ENCODE peak calls at places on chromosomes 2 and 18, in five cellular contexts. N is K562, C is HepG2, M is upper lobe of left lung, X is GM12878. L is an unnamed sample. For H3K4me1, the result is how much of the 10 kb centered on the place peaks cover.

GRCh38 chr2:120934891-120935338 is 199.2 kb downstream of the GLI2 start:
- ATAC-seq in N (peak), C (peak), M (peak), X (no peak), L (peak)

GRCh38 chr2:150142561-150142960 is 344.9 kb downstream of the RND3 start:
- ATAC-seq in N (no peak), C (no peak), M (no peak), X (no peak), L (no peak)

GRCh38 chr18:58638446-58638845 is 9.6 kb upstream of the ALPK2 start:
- ATAC-seq in N (no peak), C (no peak), M (no peak), X (peak), L (no peak)

GRCh38 chr18:79645291-79645983 is 34.2 kb upstream of the CTDP1 start:
- ATAC-seq in N (no peak), C (no peak), M (no peak), X (no peak), L (no peak)

GRCh38 chr2:207746131-207746530 is 23.6 kb downstream of the FZD5 start:
- ATAC-seq in N (peak), C (peak), M (peak), X (peak), L (peak)

GRCh38 chr18:50207722-50208121 is 12.8 kb upstream of the MYO5B start:
- ATAC-seq in N (no peak), C (peak), M (no peak), X (no peak), L (no peak)

GRCh38 chr18:55778731-55779460 is 190.9 kb upstream of the TCF4 start:
- ATAC-seq in N (no peak), C (no peak), M (peak), X (no peak), L (peak)

GRCh38 chr2:101806123-101806522 is 108.6 kb downstream of the MAP4K4 start:
- ATAC-seq in N (peak), C (no peak), M (peak), X (peak), L (no peak)

GRCh38 chr2:186423481-186423880 is 62.6 kb upstream of the ZC3H15 start:
- ATAC-seq in N (no peak), C (no peak), M (no peak), X (no peak), L (no peak)

GRCh38 chr2:42761554-42761953 is 2.4 kb downstream of the OXER1 start:
- ATAC-seq in N (peak), C (peak), M (no peak), X (no peak), L (no peak)

GRCh38 chr2:151861171-151861570 is 33.0 kb upstream of the ARL5A start:
- ATAC-seq in N (no peak), C (no peak), M (no peak), X (no peak), L (no peak)

GRCh38 chr2:237901932-237902846 is 42.8 kb downstream of the RAMP1 start:
- ATAC-seq in N (peak), C (peak), M (no peak), X (no peak), L (no peak)

GRCh38 chr2:54767921-54768320 is 44.5 kb downstream of the EML6 start:
- ATAC-seq in N (no peak), C (no peak), M (no peak), X (peak), L (no peak)

GRCh38 chr2:140863713-140864112 is 1267.1 kb downstream of the LRP1B start:
- ATAC-seq in N (no peak), C (peak), M (peak), X (peak), L (no peak)

GRCh38 chr2:11405599-11406491 is 60.1 kb downstream of the E2F6 start:
- ATAC-seq in N (no peak), C (no peak), M (no peak), X (no peak), L (no peak)

DNA sequence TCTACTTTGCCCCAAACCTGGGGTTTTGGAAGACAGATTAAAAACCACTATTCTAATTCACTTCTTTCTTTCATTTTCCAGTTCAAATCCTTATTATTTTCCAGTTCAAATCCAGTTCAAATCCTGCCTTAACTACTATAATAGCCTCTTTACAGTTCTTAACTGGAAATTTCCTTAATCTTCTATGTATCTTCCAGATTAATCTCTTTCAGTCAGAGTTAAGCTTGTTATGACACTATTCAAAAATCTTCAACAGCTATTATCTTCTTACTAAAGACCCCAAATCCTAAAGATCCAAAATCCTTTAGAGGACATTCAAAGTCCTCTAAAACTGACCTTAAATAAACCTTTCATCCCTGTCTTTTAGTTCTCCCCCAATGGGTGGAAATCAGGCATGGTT is 30.1 kb downstream of the EIF2AK3 start:
- ATAC-seq in N (no peak), C (no peak), M (no peak), X (no peak), L (no peak)
- TF ChIP-seq POLR2AphosphoS5 in N (no peak), C (no peak), M (no peak), X (no peak), L (no peak)

GRCh38 chr2:241560883-241561474 is 2.4 kb downstream of the BOK start:
- ATAC-seq in N (no peak), C (peak), M (no peak), X (no peak), L (no peak)
- H3K4me1 ChIP-seq in N (half or more), C (under half), M (under half), X (under half), L (half or more)

GRCh38 chr2:180910831-180911665 is 69.4 kb upstream of the UBE2E3 start:
- ATAC-seq in N (peak), C (peak), M (no peak), X (peak), L (no peak)

GRCh38 chr2:180905002-180905401 is 75.4 kb upstream of the UBE2E3 start:
- ATAC-seq in N (no peak), C (no peak), M (no peak), X (no peak), L (no peak)

DNA sequence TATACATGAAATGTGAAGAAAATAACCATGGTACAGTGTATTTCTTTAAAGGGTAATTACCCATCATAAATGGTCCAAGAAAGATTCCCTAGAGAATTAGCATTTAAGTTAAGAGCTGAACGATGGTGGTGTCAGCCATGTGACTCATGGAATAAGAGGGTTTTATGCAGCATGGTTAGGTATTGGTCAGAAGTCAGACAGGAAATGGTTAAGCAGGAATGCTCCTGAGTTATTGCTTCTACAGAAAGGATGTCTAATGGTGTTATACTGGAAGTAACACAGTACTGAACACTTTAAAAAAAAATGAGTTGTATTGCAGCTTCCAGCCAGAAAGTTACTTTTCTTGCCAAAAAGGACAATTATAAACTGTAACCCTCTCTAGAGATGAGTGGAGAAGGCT is 72.7 kb upstream of the UBE2E3 start:
- ATAC-seq in N (no peak), C (no peak), M (no peak), X (no peak), L (no peak)
- TF ChIP-seq EP300 in N (no peak), C (no peak), M (no peak), X (no peak), L (no peak)

GRCh38 chr18:38350141-38350540 is 784.5 kb upstream of the CELF4 start:
- ATAC-seq in N (no peak), C (no peak), M (no peak), X (no peak), L (no peak)

DNA sequence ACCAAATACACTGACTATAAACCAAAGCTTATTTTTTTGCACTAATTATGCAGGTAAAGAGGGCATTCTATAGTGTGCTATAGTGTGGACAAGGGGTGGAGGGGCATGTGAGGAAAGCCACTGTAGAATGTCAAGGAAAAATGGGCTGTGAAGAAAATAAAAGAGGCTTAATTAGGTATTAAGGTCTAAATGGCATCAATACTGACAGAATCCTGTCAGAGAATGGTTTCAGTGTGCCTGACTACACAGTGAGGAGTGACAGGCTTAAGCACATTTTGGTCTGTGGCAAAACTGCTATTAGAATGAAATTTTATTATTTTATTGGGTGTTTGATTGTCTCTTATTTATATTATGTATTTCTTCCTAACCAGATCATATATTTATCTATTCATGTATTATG is 787.6 kb upstream of the CELF4 start:
- ATAC-seq in N (no peak), C (no peak), M (no peak), X (no peak), L (no peak)
- TF ChIP-seq POLR2AphosphoS5 in N (no peak), C (no peak), M (no peak), X (no peak), L (no peak)

GRCh38 chr2:68248361-68248760 is 4.0 kb downstream of the PPP3R1 start:
- ATAC-seq in N (no peak), C (no peak), M (no peak), X (no peak), L (no peak)

GRCh38 chr2:68245672-68246071 is 6.7 kb downstream of the PPP3R1 start:
- ATAC-seq in N (no peak), C (no peak), M (no peak), X (no peak), L (no peak)

GRCh38 chr2:68244456-68244855 is 7.9 kb downstream of the PPP3R1 start:
- ATAC-seq in N (no peak), C (no peak), M (no peak), X (no peak), L (no peak)

GRCh38 chr2:68248806-68249205 is 3.5 kb downstream of the PPP3R1 start:
- ATAC-seq in N (no peak), C (no peak), M (no peak), X (no peak), L (no peak)

GRCh38 chr2:68245066-68245465 is 7.3 kb downstream of the PPP3R1 start:
- ATAC-seq in N (no peak), C (no peak), M (no peak), X (no peak), L (no peak)
- H3K4me1 ChIP-seq in N (under half), C (half or more), M (half or more), X (under half), L (under half)

GRCh38 chr18:68568364-68568763 is 146.5 kb downstream of the TMX3 start:
- ATAC-seq in N (no peak), C (no peak), M (no peak), X (no peak), L (no peak)
- TF ChIP-seq EP300 in N (no peak), C (no peak), M (no peak), X (no peak), L (no peak)